ENCODE peak calls at places on chromosomes 4 and X, in four cellular contexts. Z, O, N and Y are unnamed samples.

GRCh38 chrX:70033348-70033747 is 16.4 kb downstream of the AWAT2 start:
- DNase-seq in Z (peak; percentile 58), O (peak; percentile 47), N (no peak), Y (peak; percentile 23)

GRCh38 chrX:9566150-9566621 is 101.3 kb downstream of the TBL1X start:
- DNase-seq in Z (no peak), O (no peak), N (no peak), Y (no peak)

GRCh38 chr4:105895609-105896460 is 564 bp downstream of the NPNT start:
- DNase-seq in Z (no peak), O (no peak), N (no peak), Y (peak; percentile 17)

GRCh38 chr4:11843927-11844326 is 415.2 kb upstream of the HS3ST1 start:
- DNase-seq in Z (no peak), O (no peak), N (no peak), Y (no peak)

GRCh38 chr4:143241892-143242291 is 57.2 kb downstream of the USP38 start:
- DNase-seq in Z (peak; percentile 31), O (no peak), N (no peak), Y (no peak)

GRCh38 chr4:177853198-177853597 is 411.0 kb upstream of the AGA start:
- DNase-seq in Z (no peak), O (no peak), N (no peak), Y (no peak)

GRCh38 chr4:15457401-15458201 is 12.1 kb upstream of the CC2D2A start:
- DNase-seq in Z (peak; percentile 30), O (peak; percentile 32), N (peak; percentile 20), Y (no peak)

GRCh38 chrX:9310596-9310995 is 154.3 kb upstream of the TBL1X start:
- DNase-seq in Z (no peak), O (no peak), N (no peak), Y (no peak)

GRCh38 chrX:56947695-56948094 is 47.6 kb downstream of the SPIN3 start:
- DNase-seq in Z (no peak), O (no peak), N (no peak), Y (no peak)

GRCh38 chr4:98381306-98381705 is 120.1 kb downstream of the RAP1GDS1 start:
- DNase-seq in Z (no peak), O (no peak), N (no peak), Y (no peak)

GRCh38 chr4:1171306-1172227 is 816 bp downstream of the SPON2 start:
- DNase-seq in Z (no peak), O (no peak), N (no peak), Y (no peak)

GRCh38 chr4:165684177-165684870 is 188.7 kb upstream of the TLL1 start:
- DNase-seq in Z (no peak), O (no peak), N (no peak), Y (no peak)

GRCh38 chr4:107699466-107700206 is 20.4 kb downstream of the PAPSS1 start:
- DNase-seq in Z (no peak), O (no peak), N (no peak), Y (no peak)

GRCh38 chrX:85836868-85837267 is 210.5 kb downstream of the CHM start:
- DNase-seq in Z (no peak), O (no peak), N (no peak), Y (no peak)

GRCh38 chr4:156837625-156838345 is 133.8 kb downstream of the PDGFC start:
- DNase-seq in Z (no peak), O (no peak), N (no peak), Y (no peak)

GRCh38 chr4:789571-790465 is 36.1 kb downstream of the CPLX1 start:
- DNase-seq in Z (no peak), O (no peak), N (no peak), Y (no peak)

DNA sequence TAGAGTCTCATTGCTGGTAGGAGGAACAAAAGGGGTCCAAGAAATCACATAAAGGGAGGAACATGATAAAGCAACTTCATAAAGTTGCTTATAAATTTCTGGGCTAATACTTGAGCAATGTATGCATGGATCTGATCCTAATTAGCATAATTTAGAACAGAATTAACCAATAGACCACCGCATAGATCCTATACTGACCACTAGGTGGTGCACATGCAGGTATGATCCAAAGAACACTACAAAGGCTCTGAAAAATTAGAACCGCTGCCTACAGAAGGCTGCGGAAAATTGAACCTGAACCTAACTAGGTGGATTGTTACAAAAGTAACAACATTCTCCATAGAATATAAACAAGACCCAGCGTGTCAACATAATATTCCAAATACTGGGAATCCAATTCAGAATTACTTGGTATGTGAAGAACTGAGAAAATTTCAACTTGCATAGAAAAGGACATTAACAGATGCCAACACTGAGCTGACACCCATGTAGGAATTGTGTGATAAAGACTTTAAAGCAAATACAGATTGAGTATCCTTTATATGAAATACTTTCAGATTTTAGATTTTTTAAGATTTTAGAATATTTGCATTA is 23.3 kb downstream of the BRCC3 start:
- DNase-seq in Z (peak; percentile 31), O (peak; percentile 25), N (no peak), Y (no peak)
- TF ChIP-seq SPI1 in Z (no peak), O (no peak), N (no peak), Y (no peak)

GRCh38 chrX:122004127-122004526 is 956.7 kb downstream of the GLUD2 start:
- DNase-seq in Z (no peak), O (no peak), N (no peak), Y (no peak)
- TF ChIP-seq SPI1 in Z (no peak), O (no peak), N (no peak), Y (no peak)

GRCh38 chr4:118967393-118967792 is 78.7 kb downstream of the SYNPO2 start:
- DNase-seq in Z (no peak), O (no peak), N (no peak), Y (no peak)
- TF ChIP-seq SPI1 in Z (no peak), O (no peak), N (no peak), Y (peak; percentile 11)

GRCh38 chrX:151712253-151712652 is 3.6 kb upstream of the FATE1 start:
- DNase-seq in Z (no peak), O (no peak), N (no peak), Y (no peak)

GRCh38 chrX:151711787-151712186 is 4.0 kb upstream of the FATE1 start:
- DNase-seq in Z (no peak), O (no peak), N (no peak), Y (no peak)

GRCh38 chrX:151715735-151716134 is at the start of gene FATE1:
- DNase-seq in Z (no peak), O (no peak), N (no peak), Y (no peak)

GRCh38 chrX:151714367-151714766 is 1.5 kb upstream of the FATE1 start:
- DNase-seq in Z (no peak), O (no peak), N (no peak), Y (no peak)

GRCh38 chrX:151713859-151714258 is 2.0 kb upstream of the FATE1 start:
- DNase-seq in Z (peak; percentile 55), O (peak; percentile 23), N (no peak), Y (peak; percentile 16)
- TF ChIP-seq SPI1 in Z (no peak), O (no peak), N (no peak), Y (no peak)

DNA sequence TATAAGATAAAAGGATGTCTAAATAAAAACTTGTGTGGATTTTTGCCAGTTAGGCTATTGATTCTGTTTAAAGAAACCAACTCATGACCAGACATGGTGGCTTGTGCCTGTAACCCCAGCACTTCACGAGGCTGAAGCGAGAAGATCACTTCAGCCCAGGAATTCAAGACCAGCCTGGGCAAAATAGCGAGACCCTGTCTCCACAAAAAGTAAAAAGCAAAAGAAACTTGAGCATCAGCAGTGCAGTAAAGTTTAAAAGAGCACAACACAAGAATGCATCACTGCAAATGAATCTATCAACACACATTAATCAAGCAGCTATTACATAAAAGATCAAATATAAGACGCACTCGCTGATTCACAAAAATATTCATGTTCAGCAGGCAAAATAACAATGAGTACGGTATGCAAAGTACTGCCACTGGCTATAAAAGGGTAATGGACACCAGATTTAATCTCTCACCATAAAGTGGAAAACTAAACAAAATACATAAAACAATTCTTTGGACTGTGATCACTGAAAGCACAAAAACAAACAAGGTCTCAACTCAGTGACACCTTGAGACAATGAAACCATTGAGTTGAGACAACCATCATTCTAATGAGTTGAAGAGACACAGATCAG is 41.3 kb downstream of the LRBA start:
- DNase-seq in Z (no peak), O (no peak), N (no peak), Y (no peak)
- TF ChIP-seq SPI1 in Z (no peak), O (no peak), N (no peak), Y (no peak)

GRCh38 chr4:6608758-6609414 is 31.6 kb upstream of the MRFAP1 start:
- DNase-seq in Z (no peak), O (no peak), N (no peak), Y (no peak)
- TF ChIP-seq SPI1 in Z (no peak), O (no peak), N (no peak), Y (no peak)

DNA sequence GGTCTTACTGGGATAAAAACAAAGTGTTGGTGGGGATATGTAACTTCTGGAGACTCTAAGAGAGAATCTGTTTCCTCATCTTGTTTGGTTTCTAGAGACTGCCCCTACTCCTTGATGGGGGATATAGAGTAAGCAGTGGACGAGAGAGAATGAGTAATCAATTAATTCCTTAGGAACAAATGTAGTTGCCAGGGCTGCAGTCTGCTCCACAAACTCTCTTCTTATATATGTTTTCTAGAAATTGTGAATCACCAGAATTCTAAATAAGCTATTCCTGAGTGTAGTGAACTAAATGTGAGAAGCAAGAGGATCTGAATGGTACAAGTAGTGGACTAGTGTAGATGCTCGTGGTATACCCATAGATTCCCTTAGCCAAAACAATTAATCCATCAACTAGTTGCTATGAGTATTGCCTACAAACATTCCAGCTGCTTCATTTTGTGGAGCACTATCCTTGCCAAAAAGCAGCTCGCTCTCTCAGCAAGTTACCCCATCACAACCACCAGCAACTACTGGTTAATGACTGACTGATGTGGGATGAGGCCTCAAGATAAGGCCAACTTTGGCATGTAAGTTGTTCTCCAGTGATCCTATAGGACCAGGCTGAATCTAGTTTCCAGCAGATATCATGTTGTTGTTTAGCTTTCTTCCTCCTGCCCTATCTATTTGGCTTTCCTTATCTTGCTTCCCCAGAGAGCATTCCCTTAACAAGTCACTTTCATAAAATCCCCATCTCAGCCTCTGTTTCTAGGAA is 273.0 kb downstream of the SLC7A11 start:
- DNase-seq in Z (peak; percentile 43), O (no peak), N (no peak), Y (no peak)
- TF ChIP-seq SPI1 in Z (no peak), O (no peak), N (no peak), Y (no peak)